ENCODE peak calls at places on chromosomes 7 and 10, in five cellular contexts. One of them, this sample, is unnamed.
A peak's percentile ranks its signal among the peaks of the same experiment; 100 is the strongest.

GRCh38 chr7:31253486-31253885 is 87.0 kb downstream of the NEUROD6 start:
- DNase-seq in lung microvascular endothelial cell: no peak
- DNase-seq in NT2/D1: peak; percentile 77
- DNase-seq in OCI-M1: no peak
- DNase-seq in fibroblast of mammary gland: no peak
- DNase-seq in this sample: no peak

GRCh38 chr7:150963707-150964559 is 14.2 kb downstream of the KCNH2 start:
- DNase-seq in lung microvascular endothelial cell: no peak
- DNase-seq in NT2/D1: no peak
- DNase-seq in OCI-M1: no peak
- DNase-seq in fibroblast of mammary gland: no peak
- DNase-seq in this sample: no peak

GRCh38 chr7:1843271-1843861 is 173.3 kb downstream of the ELFN1 start:
- DNase-seq in lung microvascular endothelial cell: no peak
- DNase-seq in NT2/D1: no peak
- DNase-seq in OCI-M1: no peak
- DNase-seq in fibroblast of mammary gland: no peak
- DNase-seq in this sample: peak; percentile 23

GRCh38 chr7:460374-461117 is 59.1 kb downstream of the PDGFA start:
- DNase-seq in lung microvascular endothelial cell: peak; percentile 70
- DNase-seq in NT2/D1: no peak
- DNase-seq in OCI-M1: no peak
- DNase-seq in fibroblast of mammary gland: peak; percentile 47
- DNase-seq in this sample: peak; percentile 47

GRCh38 chr10:122062831-122063674 is 74.1 kb downstream of the TACC2 start:
- DNase-seq in lung microvascular endothelial cell: peak; percentile 68
- DNase-seq in NT2/D1: peak; percentile 57
- DNase-seq in OCI-M1: peak; percentile 92
- DNase-seq in fibroblast of mammary gland: peak; percentile 92
- DNase-seq in this sample: no peak

GRCh38 chr7:137626469-137627067 is 220.2 kb downstream of the DGKI start:
- DNase-seq in lung microvascular endothelial cell: peak; percentile 56
- DNase-seq in NT2/D1: peak; percentile 36
- DNase-seq in OCI-M1: peak; percentile 56
- DNase-seq in fibroblast of mammary gland: peak; percentile 54
- DNase-seq in this sample: peak; percentile 72

GRCh38 chr10:128078136-128078969 is 47.9 kb downstream of the MKI67 start:
- DNase-seq in lung microvascular endothelial cell: no peak
- DNase-seq in NT2/D1: peak; percentile 15
- DNase-seq in OCI-M1: peak; percentile 47
- DNase-seq in fibroblast of mammary gland: peak; percentile 51
- DNase-seq in this sample: peak; percentile 54

GRCh38 chr10:132335189-132336063 is 3.4 kb downstream of the LRRC27 start:
- DNase-seq in lung microvascular endothelial cell: no peak
- DNase-seq in NT2/D1: no peak
- DNase-seq in OCI-M1: peak; percentile 100
- DNase-seq in fibroblast of mammary gland: no peak
- DNase-seq in this sample: no peak

GRCh38 chr7:123974326-123974908 is 49.4 kb downstream of the SPAM1 start:
- DNase-seq in lung microvascular endothelial cell: no peak
- DNase-seq in NT2/D1: no peak
- DNase-seq in OCI-M1: no peak
- DNase-seq in fibroblast of mammary gland: no peak
- DNase-seq in this sample: no peak

GRCh38 chr7:94698275-94698674 is 42.3 kb upstream of the SGCE start:
- DNase-seq in lung microvascular endothelial cell: peak; percentile 77
- DNase-seq in NT2/D1: no peak
- DNase-seq in OCI-M1: no peak
- DNase-seq in fibroblast of mammary gland: peak; percentile 82
- DNase-seq in this sample: no peak

GRCh38 chr7:55489552-55489951 is 82.8 kb downstream of the VOPP1 start:
- DNase-seq in lung microvascular endothelial cell: no peak
- DNase-seq in NT2/D1: no peak
- DNase-seq in OCI-M1: no peak
- DNase-seq in fibroblast of mammary gland: no peak
- DNase-seq in this sample: no peak

GRCh38 chr7:44713141-44713540 is 35.5 kb upstream of the ZMIZ2 start:
- DNase-seq in lung microvascular endothelial cell: no peak
- DNase-seq in NT2/D1: no peak
- DNase-seq in OCI-M1: no peak
- DNase-seq in fibroblast of mammary gland: no peak
- DNase-seq in this sample: no peak

GRCh38 chr7:133230591-133231194 is 22.2 kb upstream of the EXOC4 start:
- DNase-seq in lung microvascular endothelial cell: peak; percentile 73
- DNase-seq in NT2/D1: peak; percentile 50
- DNase-seq in OCI-M1: peak; percentile 68
- DNase-seq in fibroblast of mammary gland: peak; percentile 66
- DNase-seq in this sample: peak; percentile 61

GRCh38 chr7:99843808-99844207 is 16.0 kb downstream of the CYP3A43 start:
- DNase-seq in lung microvascular endothelial cell: no peak
- DNase-seq in NT2/D1: no peak
- DNase-seq in OCI-M1: no peak
- DNase-seq in fibroblast of mammary gland: peak; percentile 53
- DNase-seq in this sample: no peak

GRCh38 chr10:97333601-97334369 is 744 bp downstream of the FRAT2 start:
- DNase-seq in lung microvascular endothelial cell: peak; percentile 38
- DNase-seq in NT2/D1: no peak
- DNase-seq in OCI-M1: peak; percentile 86
- DNase-seq in fibroblast of mammary gland: peak; percentile 52
- DNase-seq in this sample: peak; percentile 86

GRCh38 chr10:122362031-122362592 is 12.4 kb upstream of the PLEKHA1 start:
- DNase-seq in lung microvascular endothelial cell: no peak
- DNase-seq in NT2/D1: no peak
- DNase-seq in OCI-M1: no peak
- DNase-seq in fibroblast of mammary gland: no peak
- DNase-seq in this sample: no peak

GRCh38 chr7:102320181-102320580 is 33.5 kb downstream of the SH2B2 start:
- DNase-seq in lung microvascular endothelial cell: no peak
- DNase-seq in NT2/D1: no peak
- DNase-seq in OCI-M1: no peak
- DNase-seq in fibroblast of mammary gland: no peak
- DNase-seq in this sample: no peak

GRCh38 chr7:11244149-11244548 is 270.5 kb downstream of the PHF14 start:
- DNase-seq in lung microvascular endothelial cell: no peak
- DNase-seq in NT2/D1: no peak
- DNase-seq in OCI-M1: no peak
- DNase-seq in fibroblast of mammary gland: no peak
- DNase-seq in this sample: no peak

GRCh38 chr10:115219203-115219602 is 126.0 kb downstream of the ATRNL1 start:
- DNase-seq in lung microvascular endothelial cell: no peak
- DNase-seq in NT2/D1: no peak
- DNase-seq in OCI-M1: no peak
- DNase-seq in fibroblast of mammary gland: no peak
- DNase-seq in this sample: no peak

GRCh38 chr7:79673969-79674368 is 220.5 kb upstream of the MAGI2 start:
- DNase-seq in lung microvascular endothelial cell: no peak
- DNase-seq in NT2/D1: no peak
- DNase-seq in OCI-M1: no peak
- DNase-seq in fibroblast of mammary gland: no peak
- DNase-seq in this sample: no peak